ENCODE peak calls at places on chromosomes 5 and 9, in ten cellular contexts. G, T, A, Q, U, L, D, M, J and S are unnamed samples.

GRCh38 chr9:69535911-69536310 is 136.3 kb downstream of the APBA1 start:
- DNase-seq in T (peak), Q (no peak), U (no peak), D (no peak), J (no peak), L (peak), A (no peak), M (no peak), G (no peak), S (no peak)

GRCh38 chr5:91443761-91444467 is 60.8 kb upstream of the ARRDC3 start:
- DNase-seq in U (no peak), D (no peak), L (no peak), Q (no peak), G (no peak), M (no peak), A (no peak), T (peak), J (peak), S (no peak)

GRCh38 chr5:79922626-79923025 is 68.4 kb downstream of the MTX3 start:
- DNase-seq in L (no peak), G (no peak), D (no peak), U (no peak), Q (no peak), J (no peak), M (no peak), A (no peak), T (no peak), S (no peak)

GRCh38 chr5:180138976-180139730 is 67.6 kb upstream of the RNF130 start:
- DNase-seq in G (no peak), M (no peak), U (no peak), A (no peak), L (no peak), Q (no peak), T (no peak), D (no peak), J (no peak), S (no peak)

GRCh38 chr5:176530406-176530982 is 6.7 kb downstream of the RNF44 start:
- DNase-seq in U (no peak), T (no peak), M (peak), D (peak), Q (no peak), J (no peak), G (no peak), L (no peak), A (no peak), S (no peak)

GRCh38 chr9:109560470-109561132 is 62.5 kb upstream of the PTPN3 start:
- DNase-seq in G (no peak), L (no peak), J (no peak), M (no peak), T (no peak), A (no peak), D (peak), Q (peak), U (no peak), S (no peak)

GRCh38 chr9:125443367-125443766 is 181.7 kb downstream of the GAPVD1 start:
- DNase-seq in J (no peak), G (no peak), M (no peak), A (no peak), Q (no peak), U (no peak), D (no peak), T (no peak), L (no peak), S (no peak)

GRCh38 chr9:112532427-112532826 is 45.8 kb downstream of the KIAA1958 start:
- DNase-seq in M (no peak), G (no peak), L (no peak), D (peak), U (no peak), A (no peak), Q (no peak), J (no peak), T (peak), S (no peak)

GRCh38 chr5:41349846-41350245 is 136.5 kb upstream of the C6 start:
- DNase-seq in L (no peak), A (no peak), D (no peak), G (no peak), T (no peak), U (no peak), Q (no peak), M (no peak), J (no peak), S (no peak)

GRCh38 chr9:129402341-129402739 is 218.6 kb downstream of the C9orf50 start:
- DNase-seq in A (no peak), J (no peak), G (peak), D (peak), Q (no peak), L (peak), M (peak), U (no peak), T (no peak), S (no peak)

GRCh38 chr5:139696894-139697658 is 48.9 kb downstream of the CXXC5 start:
- DNase-seq in D (peak), A (peak), Q (no peak), G (peak), U (peak), T (peak), M (peak), J (peak), L (peak), S (peak)

GRCh38 chr5:122180863-122181519 is 51.6 kb downstream of the ZNF474 start:
- DNase-seq in U (no peak), Q (no peak), D (no peak), J (peak), L (peak), G (no peak), A (no peak), M (no peak), T (peak), S (no peak)

GRCh38 chr5:161105563-161105962 is 253.6 kb upstream of the ATP10B start:
- DNase-seq in J (no peak), L (no peak), G (no peak), U (no peak), D (no peak), T (peak), M (no peak), Q (no peak), A (no peak), S (no peak)

GRCh38 chr5:170082701-170083100 is 23.0 kb upstream of the FOXI1 start:
- DNase-seq in L (no peak), D (no peak), Q (no peak), G (no peak), T (no peak), M (no peak), J (no peak), A (no peak), U (no peak), S (no peak)

GRCh38 chr5:68396722-68397121 is 181.2 kb downstream of the PIK3R1 start:
- DNase-seq in M (no peak), A (no peak), U (no peak), T (no peak), J (no peak), G (no peak), Q (no peak), L (no peak), D (no peak), S (no peak)

GRCh38 chr9:70962761-70963445 is 158.5 kb downstream of the TRPM3 start:
- DNase-seq in T (peak), A (no peak), G (no peak), J (no peak), Q (no peak), M (no peak), L (no peak), D (no peak), U (no peak), S (no peak)

GRCh38 chr9:132546148-132547051 is 36.0 kb upstream of the BARHL1 start:
- DNase-seq in D (peak), J (no peak), M (no peak), L (peak), Q (no peak), T (peak), U (peak), G (peak), A (peak), S (peak)

GRCh38 chr5:65776707-65777141 is 54.7 kb downstream of the NLN start:
- DNase-seq in M (no peak), D (no peak), A (no peak), J (no peak), Q (no peak), T (peak), L (no peak), U (no peak), G (no peak), S (no peak)

GRCh38 chr9:112752334-112753110 is 2.0 kb downstream of the SNX30 start:
- DNase-seq in D (no peak), U (no peak), M (no peak), T (no peak), L (no peak), Q (no peak), J (no peak), G (no peak), A (no peak), S (no peak)

GRCh38 chr9:98172604-98173003 is 19.8 kb downstream of the CORO2A start:
- DNase-seq in Q (no peak), A (peak), U (no peak), T (no peak), D (no peak), G (peak), J (peak), L (no peak), M (no peak), S (no peak)

GRCh38 chr5:172801184-172801671 is 30.2 kb upstream of the DUSP1 start:
- DNase-seq in U (no peak), M (no peak), D (no peak), Q (no peak), L (no peak), G (no peak), T (peak), J (peak), A (no peak), S (no peak)

GRCh38 chr5:38780316-38780715 is 65.5 kb upstream of the OSMR start:
- DNase-seq in A (no peak), G (no peak), U (no peak), M (no peak), L (no peak), Q (no peak), T (no peak), J (peak), D (no peak), S (no peak)

GRCh38 chr9:123607987-123608565 is 252.1 kb downstream of the CRB2 start:
- DNase-seq in M (no peak), A (no peak), T (no peak), L (no peak), G (no peak), U (no peak), D (no peak), J (no peak), Q (no peak), S (no peak)

GRCh38 chr5:1594336-1595106 is 70.8 kb upstream of the LPCAT1 start:
- DNase-seq in A (peak), Q (no peak), L (peak), U (peak), T (peak), M (peak), G (peak), J (peak), D (peak), S (no peak)

GRCh38 chr9:128162215-128163026 is 2.4 kb downstream of the BBLN start:
- DNase-seq in G (no peak), A (no peak), U (no peak), L (no peak), J (peak), D (peak), Q (peak), T (peak), M (peak), S (no peak)

GRCh38 chr9:96376926-96377874 is 6.3 kb downstream of the SLC35D2 start:
- DNase-seq in U (no peak), G (peak), D (peak), M (no peak), A (peak), T (peak), L (peak), J (peak), Q (no peak), S (no peak)
- TF ChIP-seq CTCF in U (no peak), G (no peak), D (no peak), M (no peak), A (no peak), T (no peak), L (no peak), J (no peak), Q (no peak), S (no peak)

GRCh38 chr5:111469905-111470304 is 42.4 kb downstream of the STARD4 start:
- DNase-seq in Q (no peak), J (no peak), A (no peak), U (no peak), T (no peak), M (no peak), G (no peak), D (no peak), L (no peak), S (no peak)
- TF ChIP-seq CTCF in Q (no peak), J (no peak), A (no peak), U (no peak), T (peak), M (no peak), G (no peak), D (no peak), L (no peak), S (peak)

GRCh38 chr9:133935328-133936040 is 56.6 kb downstream of the VAV2 start:
- DNase-seq in J (no peak), T (peak), M (no peak), G (no peak), L (peak), Q (no peak), A (peak), D (peak), U (no peak), S (no peak)
- TF ChIP-seq CTCF in J (no peak), T (no peak), M (no peak), G (no peak), L (no peak), Q (no peak), A (no peak), D (peak), U (no peak), S (peak)

GRCh38 chr9:21326526-21327139 is 8.6 kb downstream of the KLHL9 start:
- DNase-seq in A (no peak), U (no peak), G (peak), M (no peak), L (peak), J (peak), T (peak), D (no peak), Q (no peak), S (no peak)
- TF ChIP-seq CTCF in A (peak), U (peak), G (peak), M (peak), L (peak), J (peak), T (peak), D (peak), Q (peak), S (peak)

GRCh38 chr5:93909356-93909755 is 168.0 kb upstream of the POU5F2 start:
- DNase-seq in J (peak), A (no peak), T (peak), U (no peak), D (no peak), Q (no peak), M (no peak), G (no peak), L (peak), S (no peak)
- TF ChIP-seq CTCF in J (peak), A (no peak), T (peak), U (peak), D (no peak), Q (no peak), M (no peak), G (peak), L (no peak), S (peak)

GRCh38 chr9:86043999-86044398 is 55.4 kb downstream of the GOLM1 start:
- DNase-seq in U (no peak), G (no peak), Q (no peak), M (no peak), D (no peak), A (no peak), L (no peak), T (no peak), J (peak), S (no peak)
- TF ChIP-seq CTCF in U (no peak), G (peak), Q (no peak), M (no peak), D (no peak), A (no peak), L (no peak), T (no peak), J (peak), S (peak)

DNA sequence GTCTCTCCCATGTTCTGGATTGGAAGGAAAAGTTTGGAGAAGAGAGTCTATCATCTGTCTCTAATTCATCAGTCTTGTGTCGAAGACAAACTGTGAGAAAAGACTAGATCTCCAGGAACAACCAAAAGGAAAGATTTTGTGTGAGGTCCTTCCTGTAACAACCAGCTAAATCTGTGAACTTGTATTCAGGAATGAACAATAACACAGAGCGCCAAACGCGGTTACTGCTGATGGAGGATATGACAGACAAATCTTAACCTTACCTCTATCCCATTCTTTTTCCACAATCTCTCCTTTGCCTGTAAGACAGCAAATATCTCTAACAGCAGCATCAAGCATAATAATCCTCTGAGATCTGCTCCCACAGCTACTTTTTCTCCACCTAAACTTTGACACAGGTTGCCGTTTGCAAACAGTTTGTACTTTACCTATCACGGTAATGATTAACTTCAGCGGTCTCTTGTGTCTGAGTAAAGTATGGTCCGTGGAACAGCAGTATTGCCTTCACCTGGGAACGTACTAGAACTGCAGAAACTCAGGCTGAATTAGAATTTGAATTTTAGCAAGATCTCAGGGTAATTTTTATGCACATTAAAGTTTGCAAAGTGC is 387.6 kb downstream of the ELAVL2 start:
- DNase-seq in T (no peak), D (no peak), A (no peak), Q (no peak), J (no peak), U (no peak), G (no peak), L (no peak), M (no peak), S (no peak)
- TF ChIP-seq CTCF in T (no peak), D (no peak), A (no peak), Q (no peak), J (no peak), U (no peak), G (no peak), L (no peak), M (no peak), S (no peak)

DNA sequence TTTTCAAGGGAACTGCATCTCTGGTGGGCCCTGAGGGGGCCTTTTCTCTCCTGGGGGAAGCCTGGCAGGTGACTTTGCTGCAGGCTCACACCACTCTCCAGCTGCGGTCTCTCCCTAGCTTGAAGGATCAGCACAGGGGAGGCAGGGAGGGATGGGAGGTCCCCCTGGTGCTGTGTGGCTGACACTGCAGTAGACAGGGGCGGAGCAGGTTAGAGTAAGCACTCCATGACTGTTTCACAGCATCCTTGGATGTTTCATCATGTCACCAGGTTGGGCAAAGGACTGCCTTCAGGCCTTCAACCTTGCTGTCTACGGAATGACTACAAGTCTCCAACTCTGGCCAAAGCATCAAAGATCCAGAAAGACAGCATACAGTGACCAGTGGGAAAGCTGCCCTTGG is 470.7 kb downstream of the CDK5RAP2 start:
- DNase-seq in D (no peak), L (no peak), T (no peak), M (no peak), G (peak), A (no peak), J (no peak), U (peak), Q (no peak), S (no peak)
- TF ChIP-seq CTCF in D (no peak), L (no peak), T (no peak), M (no peak), G (peak), A (no peak), J (no peak), U (peak), Q (no peak), S (peak)